ENCODE peak calls at places on chromosome 12, in seven cellular contexts. E, Y, X, Z, L, A and P are unnamed samples.
A peak's percentile ranks its signal among the peaks of the same experiment; 100 is the strongest.

GRCh38 chr12:132416827-132417226 is 73.1 kb upstream of the FBRSL1 start:
- DNase-seq in L (no peak), Y (no peak), E (no peak), A (no peak), Z (no peak), X (no peak), P (no peak)

GRCh38 chr12:1851126-1851791 is 30.9 kb downstream of the LRTM2 start:
- DNase-seq in Y (no peak), A (no peak), Z (no peak), E (no peak), L (no peak), X (no peak), P (no peak)

GRCh38 chr12:75632452-75632851 is 121.0 kb upstream of the KRR1 start:
- DNase-seq in E (no peak), A (peak; percentile 5), Z (no peak), X (no peak), Y (no peak), L (no peak), P (no peak)

GRCh38 chr12:42162198-42162597 is 17.5 kb upstream of the GXYLT1 start:
- DNase-seq in Z (no peak), X (no peak), Y (no peak), E (no peak), L (no peak), A (no peak), P (no peak)

GRCh38 chr12:92973614-92974013 is 44.5 kb upstream of the EEA1 start:
- DNase-seq in E (no peak), X (no peak), L (no peak), A (no peak), Z (no peak), Y (no peak), P (no peak)

GRCh38 chr12:113154351-113154973 is 4.9 kb downstream of the CFAP73 start:
- DNase-seq in E (no peak), Y (no peak), Z (no peak), X (no peak), L (peak; percentile 62), A (no peak), P (no peak)

GRCh38 chr12:31346211-31346610 is 20.3 kb upstream of the SINHCAF start:
- DNase-seq in X (no peak), E (no peak), A (no peak), Z (no peak), L (no peak), Y (no peak), P (no peak)

GRCh38 chr12:53120685-53121525 is 17.6 kb downstream of the SOAT2 start:
- DNase-seq in Z (no peak), X (no peak), Y (no peak), A (no peak), L (peak; percentile 7), E (no peak), P (no peak)

GRCh38 chr12:127398026-127398715 is 868.8 kb upstream of the TMEM132C start:
- DNase-seq in X (no peak), Y (no peak), E (no peak), L (no peak), A (no peak), Z (no peak), P (peak; percentile 7)